ENCODE peak calls at places on chromosomes 12 and 14, in eight cellular contexts. K is fibroblast of the aortic adventitia, O is dorsolateral prefrontal cortex, Q is neural progenitor cell, N is IMR-90, B is astrocyte of the spinal cord, R is HFF-Myc, W is fibroblast of pulmonary artery. L is an unnamed sample.

GRCh38 chr12:28172434-28173030 is 17.7 kb upstream of the CCDC91 start:
- DNase-seq in K (peak; percentile 81), O (no peak), Q (peak; percentile 53), N (peak; percentile 68), B (peak; percentile 67), R (peak; percentile 42), W (peak; percentile 80), L (peak; percentile 77)

GRCh38 chr12:104457746-104458644 is 1.2 kb downstream of the CHST11 start:
- DNase-seq in K (peak; percentile 14), O (no peak), Q (peak; percentile 55), N (no peak), B (no peak), R (no peak), W (no peak), L (no peak)

GRCh38 chr12:49838973-49839633 is 3.8 kb downstream of the BCDIN3D start:
- DNase-seq in K (peak; percentile 69), O (no peak), Q (peak; percentile 60), N (peak; percentile 35), B (peak; percentile 24), R (no peak), W (peak; percentile 70), L (peak; percentile 54)

GRCh38 chr12:26017484-26018211 is 59.2 kb downstream of the RASSF8 start:
- DNase-seq in K (peak; percentile 54), O (no peak), Q (peak; percentile 85), N (peak; percentile 36), B (no peak), R (peak; percentile 24), W (peak; percentile 50), L (peak; percentile 53)

GRCh38 chr12:58905422-58905821 is 14.9 kb downstream of the LRIG3 start:
- DNase-seq in K (no peak), O (no peak), Q (no peak), N (no peak), B (no peak), R (no peak), W (no peak), L (no peak)

GRCh38 chr12:19780460-19780859 is 341.2 kb downstream of the AEBP2 start:
- DNase-seq in K (no peak), O (no peak), Q (no peak), N (no peak), B (no peak), R (no peak), W (no peak), L (no peak)

GRCh38 chr14:103517626-103518415 is 4.8 kb downstream of the CKB start:
- DNase-seq in K (peak; percentile 36), O (peak; percentile 42), Q (no peak), N (no peak), B (no peak), R (no peak), W (no peak), L (no peak)

GRCh38 chr12:108560752-108561719 is at the start of gene SART3:
- DNase-seq in K (peak; percentile 92), O (peak; percentile 76), Q (peak; percentile 91), N (peak; percentile 89), B (peak; percentile 93), R (peak; percentile 81), W (peak; percentile 90), L (peak; percentile 89)

GRCh38 chr14:69090187-69090789 is 62.6 kb downstream of the DCAF5 start:
- DNase-seq in K (peak; percentile 49), O (no peak), Q (peak; percentile 34), N (peak; percentile 55), B (peak; percentile 34), R (no peak), W (peak; percentile 61), L (peak; percentile 49)

GRCh38 chr14:48584031-48584430 is 908.6 kb upstream of the MDGA2 start:
- DNase-seq in K (no peak), O (no peak), Q (no peak), N (peak; percentile 88), B (no peak), R (no peak), W (peak; percentile 12), L (peak; percentile 5)

GRCh38 chr14:50957296-50957695 is 13.0 kb upstream of the PYGL start:
- DNase-seq in K (peak; percentile 69), O (no peak), Q (no peak), N (peak; percentile 48), B (peak; percentile 44), R (no peak), W (peak; percentile 70), L (peak; percentile 84)

GRCh38 chr14:103259184-103259583 is 74.9 kb upstream of the EIF5 start:
- DNase-seq in K (no peak), O (no peak), Q (no peak), N (no peak), B (no peak), R (no peak), W (no peak), L (no peak)

GRCh38 chr12:56520025-56520810 is 1.4 kb upstream of the RBMS2 start:
- DNase-seq in K (peak; percentile 67), O (no peak), Q (no peak), N (peak; percentile 8), B (peak; percentile 16), R (no peak), W (peak; percentile 60), L (peak; percentile 26)

GRCh38 chr14:24818054-24818822 is 184.2 kb upstream of the GZMB start:
- DNase-seq in K (no peak), O (no peak), Q (no peak), N (no peak), B (peak; percentile 58), R (peak; percentile 30), W (no peak), L (no peak)

GRCh38 chr12:127272864-127273263 is 994.1 kb upstream of the TMEM132C start:
- DNase-seq in K (peak; percentile 86), O (no peak), Q (no peak), N (peak; percentile 90), B (peak; percentile 85), R (no peak), W (peak; percentile 78), L (peak; percentile 98)

GRCh38 chr12:61362037-61362436 is 898.2 kb upstream of the USP15 start:
- DNase-seq in K (no peak), O (no peak), Q (no peak), N (no peak), B (no peak), R (no peak), W (no peak), L (no peak)

GRCh38 chr12:61365001-61365400 is 895.2 kb upstream of the USP15 start:
- DNase-seq in K (no peak), O (no peak), Q (no peak), N (no peak), B (no peak), R (no peak), W (no peak), L (no peak)

DNA sequence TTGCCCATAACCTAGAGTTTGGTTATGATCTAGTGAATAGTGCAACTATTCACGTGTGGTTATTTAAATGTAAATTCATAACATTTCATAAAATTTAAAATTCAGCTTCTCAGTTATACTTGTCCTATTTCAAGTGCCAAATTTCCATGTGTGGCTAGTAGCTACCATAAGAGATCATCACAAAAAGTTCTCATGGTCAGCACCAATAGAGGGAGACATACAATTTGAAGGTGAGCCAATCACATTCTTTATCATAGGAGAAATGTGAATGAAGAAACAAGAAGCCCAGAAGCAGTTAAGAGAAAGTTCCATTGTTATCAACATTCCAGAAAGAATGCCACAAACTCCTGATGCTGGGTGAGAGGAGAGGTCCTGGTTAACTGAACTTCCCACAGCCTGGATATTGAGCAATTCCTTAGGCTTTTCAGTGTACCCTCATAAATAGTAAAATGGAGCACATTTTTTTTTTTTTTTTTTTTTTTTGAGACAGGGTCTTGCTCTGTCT is 892.9 kb upstream of the USP15 start:
- DNase-seq in K (no peak), O (no peak), Q (no peak), N (no peak), B (no peak), R (no peak), W (no peak), L (no peak)
- TF ChIP-seq CTCF in K (no peak), O (no peak), Q (peak; percentile 19), N (no peak), B (no peak), R (no peak), W (no peak), L (no peak)

GRCh38 chr12:57549203-57549908 is 488 bp upstream of the KIF5A start:
- DNase-seq in K (no peak), O (no peak), Q (no peak), N (no peak), B (no peak), R (no peak), W (no peak), L (no peak)
- H3K4me3 ChIP-seq in K (peak overlapping the region; percentile 62), O (peak overlapping the region; percentile 89), Q (peak overlapping the region; percentile 79), N (peak overlapping the region; percentile 51), B (peak overlapping the region; percentile 65), R (peak overlapping the region; percentile 52), W (no peak overlapping the region), L (peak overlapping the region; percentile 54)

DNA sequence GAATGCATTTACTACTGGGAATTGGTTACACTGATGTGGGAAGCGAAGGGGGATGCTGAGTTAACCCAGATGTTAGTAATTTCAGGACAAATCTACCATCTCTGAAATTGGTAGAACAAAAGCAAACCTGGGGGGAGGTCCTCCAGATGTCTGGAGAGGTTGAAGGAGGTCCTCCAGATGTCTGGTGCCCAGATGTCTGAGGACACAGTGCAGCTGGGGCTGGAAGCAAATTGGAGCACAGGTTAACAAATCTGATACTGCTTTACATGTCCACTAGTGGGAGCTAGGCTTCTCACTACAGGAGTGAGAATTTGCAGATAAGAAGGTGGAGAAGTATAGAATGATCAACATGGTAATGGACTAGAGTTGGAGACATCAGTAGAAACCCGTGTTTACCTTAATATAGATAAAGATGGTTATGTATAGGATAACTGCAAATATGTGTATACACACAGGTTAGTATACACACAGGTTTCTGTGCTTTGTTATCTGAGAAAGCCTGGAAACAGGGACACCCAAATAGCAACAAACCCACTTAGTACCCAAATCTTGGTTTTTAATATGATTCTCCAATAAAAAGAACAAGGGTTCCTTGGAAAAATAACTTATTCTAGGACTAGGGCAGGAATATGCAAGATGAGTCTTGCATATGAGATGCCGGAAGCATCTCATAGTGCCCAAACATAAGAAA is 162.5 kb downstream of the C12orf50 start:
- DNase-seq in K (peak; percentile 14), O (no peak), Q (peak; percentile 2), N (peak; percentile 50), B (no peak), R (peak; percentile 27), W (peak; percentile 17), L (peak; percentile 51)
- TF ChIP-seq CTCF in K (peak; percentile 48), O (no peak), Q (peak; percentile 50), N (peak; percentile 53), B (peak; percentile 54), R (peak; percentile 56), W (peak; percentile 60), L (peak; percentile 71)

GRCh38 chr12:54034784-54035310 is 2.0 kb downstream of the HOXC5 start:
- DNase-seq in K (no peak), O (no peak), Q (no peak), N (no peak), B (no peak), R (no peak), W (no peak), L (no peak)

GRCh38 chr12:54032627-54033100 is at the start of gene HOXC5:
- DNase-seq in K (peak; percentile 79), O (no peak), Q (peak; percentile 85), N (peak; percentile 38), B (peak; percentile 92), R (peak; percentile 41), W (peak; percentile 71), L (peak; percentile 98)

GRCh38 chr12:54033980-54034783 is 1.3 kb downstream of the HOXC5 start:
- DNase-seq in K (no peak), O (no peak), Q (no peak), N (no peak), B (peak; percentile 80), R (no peak), W (no peak), L (peak; percentile 66)

GRCh38 chr12:54032220-54032619 is 630 bp upstream of the HOXC5 start:
- DNase-seq in K (no peak), O (no peak), Q (no peak), N (no peak), B (no peak), R (no peak), W (no peak), L (no peak)

GRCh38 chr12:54033106-54033979 is 493 bp downstream of the HOXC5 start:
- DNase-seq in K (peak; percentile 32), O (no peak), Q (peak; percentile 56), N (no peak), B (peak; percentile 67), R (no peak), W (no peak), L (peak; percentile 60)
- H3K4me3 ChIP-seq in K (peak overlapping the region; percentile 58), O (no peak overlapping the region), Q (no peak overlapping the region), N (no peak overlapping the region), B (peak overlapping the region; percentile 45), R (peak overlapping the region; percentile 34), W (peak overlapping the region; percentile 23), L (peak overlapping the region; percentile 52)

L was measured in fibroblast of mammary gland.